ENCODE peak calls at places on chromosome 1, in ten cellular contexts. H is ovary, O is A549, D is HepG2, F is upper lobe of left lung, E is tibial nerve, G is K562, B is suprapubic skin, Q is GM12878, X is transverse colon. M is an unnamed sample.

GRCh38 chr1:181632492-181632891 is 149.2 kb downstream of the CACNA1E start:
- DNase-seq in H (no peak), O (no peak), D (no peak), F (no peak), E (no peak), G (no peak), B (no peak), Q (no peak), X (no peak), M (peak; percentile 53)

GRCh38 chr1:150288822-150289221 is 4.8 kb upstream of the MRPS21 start:
- DNase-seq in H (no peak), O (no peak), D (no peak), F (no peak), E (no peak), G (peak; percentile 39), B (no peak), Q (no peak), X (no peak), M (no peak)

GRCh38 chr1:85314726-85315125 is 38.3 kb upstream of the BCL10 start:
- DNase-seq in H (no peak), O (no peak), D (no peak), F (no peak), E (no peak), G (no peak), B (no peak), Q (no peak), X (no peak), M (no peak)

GRCh38 chr1:198889732-198890131 is 250.9 kb downstream of the PTPRC start:
- DNase-seq in H (no peak), O (no peak), D (no peak), F (no peak), E (no peak), G (no peak), B (no peak), Q (no peak), X (no peak), M (no peak)

GRCh38 chr1:114833421-114833820 is 21.2 kb upstream of the SYCP1 start:
- DNase-seq in H (no peak), O (no peak), D (no peak), F (no peak), E (no peak), G (no peak), B (no peak), Q (no peak), X (no peak), M (no peak)

GRCh38 chr1:1540817-1541628 is 599 bp upstream of the TMEM240 start:
- DNase-seq in H (no peak), O (no peak), D (no peak), F (no peak), E (no peak), G (no peak), B (no peak), Q (no peak), X (no peak), M (no peak)

GRCh38 chr1:48250572-48250971 is 28.1 kb downstream of the SLC5A9 start:
- DNase-seq in H (no peak), O (no peak), D (no peak), F (no peak), E (no peak), G (no peak), B (no peak), Q (no peak), X (peak; percentile 24), M (no peak)

GRCh38 chr1:19347538-19348177 is 35.5 kb downstream of the SLC66A1 start:
- DNase-seq in H (no peak), O (no peak), D (no peak), F (peak; percentile 58), E (no peak), G (no peak), B (no peak), Q (no peak), X (no peak), M (no peak)

GRCh38 chr1:151615711-151616504 is 4.1 kb downstream of the SNX27 start:
- DNase-seq in H (no peak), O (no peak), D (no peak), F (no peak), E (no peak), G (no peak), B (no peak), Q (no peak), X (no peak), M (no peak)

GRCh38 chr1:162571696-162572095 is 10.2 kb downstream of the UAP1 start:
- DNase-seq in H (no peak), O (no peak), D (no peak), F (no peak), E (no peak), G (no peak), B (no peak), Q (no peak), X (no peak), M (no peak)

GRCh38 chr1:6260433-6260934 is 414 bp downstream of the GPR153 start:
- DNase-seq in H (peak; percentile 47), O (no peak), D (no peak), F (no peak), E (no peak), G (peak; percentile 60), B (no peak), Q (no peak), X (no peak), M (no peak)
- TF ChIP-seq EP300 in H (no peak), O (no peak), D (no peak), F (no peak), E (no peak), G (no peak), B (no peak), Q (no peak), X (no peak), M (no peak)

GRCh38 chr1:213110349-213111300 is 59.6 kb downstream of the RPS6KC1 start:
- DNase-seq in H (no peak), O (no peak), D (no peak), F (no peak), E (no peak), G (no peak), B (no peak), Q (peak; percentile 41), X (no peak), M (no peak)
- TF ChIP-seq EP300 in H (no peak), O (no peak), D (no peak), F (no peak), E (no peak), G (no peak), B (no peak), Q (no peak), X (no peak), M (no peak)

DNA sequence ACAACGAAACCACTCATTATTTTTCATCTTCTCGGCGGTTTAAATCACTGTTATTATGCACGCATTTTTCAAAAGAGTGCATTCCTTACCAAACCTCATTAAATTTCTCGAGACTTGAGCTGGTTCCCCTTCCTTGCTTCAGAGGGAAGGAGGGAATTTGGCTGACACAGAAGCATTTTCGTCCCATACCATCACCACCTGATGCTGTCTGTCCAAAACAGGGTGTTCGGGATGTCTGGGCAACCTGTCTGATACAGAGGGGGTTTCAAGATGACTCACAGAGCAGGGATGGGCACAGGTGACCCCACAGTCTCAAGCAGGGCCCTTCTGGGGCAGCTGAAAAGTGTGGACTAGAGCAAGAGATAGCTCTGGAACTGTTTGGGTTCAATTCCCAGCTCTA is 12.3 kb upstream of the RCC2 start:
- DNase-seq in H (no peak), O (no peak), D (no peak), F (no peak), E (no peak), G (no peak), B (no peak), Q (no peak), X (no peak), M (no peak)
- TF ChIP-seq EP300 in H (no peak), O (no peak), D (no peak), F (no peak), E (no peak), G (no peak), B (no peak), Q (no peak), X (no peak), M (no peak)

GRCh38 chr1:17610085-17610484 is 70.6 kb downstream of the ARHGEF10L start:
- DNase-seq in H (no peak), O (no peak), D (no peak), F (no peak), E (no peak), G (no peak), B (no peak), Q (no peak), X (no peak), M (no peak)

GRCh38 chr1:17605582-17606344 is 66.3 kb downstream of the ARHGEF10L start:
- DNase-seq in H (peak; percentile 37), O (no peak), D (no peak), F (peak; percentile 68), E (peak; percentile 42), G (no peak), B (no peak), Q (no peak), X (no peak), M (no peak)

GRCh38 chr1:17609529-17609928 is 70.0 kb downstream of the ARHGEF10L start:
- DNase-seq in H (no peak), O (no peak), D (no peak), F (no peak), E (no peak), G (no peak), B (no peak), Q (no peak), X (no peak), M (no peak)

GRCh38 chr1:17607644-17608581 is 68.4 kb downstream of the ARHGEF10L start:
- DNase-seq in H (no peak), O (no peak), D (no peak), F (no peak), E (no peak), G (no peak), B (no peak), Q (no peak), X (no peak), M (no peak)

DNA sequence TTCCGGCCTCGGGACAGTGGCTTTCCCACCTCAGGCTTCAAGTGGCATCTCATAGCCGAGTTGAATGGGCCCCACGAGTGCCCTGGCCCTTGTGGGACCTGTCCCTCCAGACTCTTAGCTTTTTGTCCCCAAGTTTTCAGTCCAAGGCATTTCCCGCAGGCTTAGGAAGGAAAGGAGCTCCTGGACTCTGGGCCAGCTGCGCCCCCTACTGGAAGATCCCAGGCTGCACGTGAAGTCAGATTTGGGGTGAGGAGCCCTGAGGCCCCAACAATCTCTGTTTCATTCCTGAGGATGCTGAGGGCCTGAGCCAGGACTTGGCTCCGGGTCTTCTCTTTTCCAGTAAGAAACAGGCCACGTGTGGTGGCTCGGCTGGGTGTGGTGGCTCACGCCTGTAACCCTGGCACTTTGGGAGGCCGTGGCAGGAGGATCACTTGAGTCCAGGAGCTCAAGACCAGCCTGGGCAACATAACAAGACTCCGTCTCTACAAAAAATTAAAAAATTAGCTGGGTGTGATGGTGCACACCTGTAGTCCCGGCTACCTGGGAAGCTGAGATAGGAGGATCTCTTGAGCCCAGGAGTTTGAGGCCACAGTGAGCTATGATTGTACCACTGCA is 67.4 kb downstream of the ARHGEF10L start:
- DNase-seq in H (peak; percentile 65), O (peak; percentile 61), D (peak; percentile 62), F (peak; percentile 69), E (peak; percentile 66), G (peak; percentile 83), B (peak; percentile 82), Q (no peak), X (peak; percentile 77), M (no peak)
- TF ChIP-seq EP300 in H (no peak), O (no peak), D (no peak), F (no peak), E (peak; percentile 24), G (no peak), B (no peak), Q (no peak), X (no peak), M (no peak)

M was measured in esophagus muscularis mucosa.